ENCODE peak calls at places on chromosomes 7 and 10, in six cellular contexts. X is kidney, U is NCI-H187, I is H54, B is A549, F is adrenal gland. H is an unnamed sample.

GRCh38 chr10:89151857-89152256 is 55.3 kb downstream of the CH25H start:
- DNase-seq in X (no peak), B (no peak), U (no peak), F (no peak), I (no peak), H (no peak)

GRCh38 chr10:133274751-133275682 is 1.7 kb downstream of the ADAM8 start:
- DNase-seq in U (no peak), B (no peak), I (no peak), X (peak; percentile 79), F (no peak), H (no peak)

GRCh38 chr10:14665304-14665703 is 109.4 kb downstream of the FAM107B start:
- DNase-seq in U (no peak), B (peak; percentile 51), X (no peak), I (no peak), F (no peak), H (no peak)

GRCh38 chr7:75889826-75890225 is 11.0 kb downstream of the RHBDD2 start:
- DNase-seq in F (peak; percentile 68), X (peak; percentile 21), U (no peak), I (no peak), B (no peak), H (no peak)

GRCh38 chr10:100872034-100872791 is 40.5 kb upstream of the SLF2 start:
- DNase-seq in I (peak; percentile 54), U (peak; percentile 9), B (peak; percentile 63), X (peak; percentile 40), F (no peak), H (no peak)

GRCh38 chr10:62815373-62816111 is 624 bp downstream of the EGR2 start:
- DNase-seq in I (no peak), F (no peak), X (peak; percentile 79), U (no peak), B (peak; percentile 32), H (peak; percentile 32)

GRCh38 chr7:128121731-128122576 is 90.7 kb upstream of the LRRC4 start:
- DNase-seq in I (no peak), X (peak; percentile 92), B (no peak), F (peak; percentile 53), U (no peak), H (peak; percentile 26)

GRCh38 chr7:95471076-95471475 is 14.7 kb upstream of the ASB4 start:
- DNase-seq in F (no peak), X (no peak), I (no peak), U (no peak), B (peak; percentile 17), H (no peak)

GRCh38 chr7:130831817-130832481 is 97.9 kb upstream of the KLF14 start:
- DNase-seq in U (peak; percentile 15), F (no peak), I (no peak), X (no peak), B (peak; percentile 60), H (no peak)

GRCh38 chr10:107163904-107164861 is at the start of gene SORCS1:
- DNase-seq in U (no peak), X (peak; percentile 66), F (no peak), B (no peak), I (no peak), H (peak; percentile 59)

GRCh38 chr10:74637685-74638084 is 188.7 kb upstream of the KAT6B start:
- DNase-seq in I (no peak), B (no peak), F (no peak), X (no peak), U (no peak), H (no peak)

GRCh38 chr7:86972072-86972471 is 87.4 kb downstream of the ELAPOR2 start:
- DNase-seq in B (peak; percentile 2), F (no peak), X (no peak), I (no peak), U (no peak), H (no peak)

GRCh38 chr10:13912111-13912510 is 325.3 kb downstream of the PRPF18 start:
- DNase-seq in U (no peak), B (no peak), I (no peak), X (no peak), F (no peak), H (no peak)

GRCh38 chr7:157018328-157018996 is 8.0 kb upstream of the MNX1 start:
- DNase-seq in F (no peak), B (no peak), X (no peak), U (no peak), I (no peak), H (no peak)

GRCh38 chr10:44924261-44925040 is 13.3 kb downstream of the TMEM72 start:
- DNase-seq in B (no peak), U (no peak), X (no peak), I (no peak), F (peak; percentile 20), H (peak; percentile 80)

GRCh38 chr7:128163473-128163872 is 77.6 kb upstream of the LEP start:
- DNase-seq in F (no peak), B (no peak), X (no peak), U (no peak), I (no peak), H (no peak)

GRCh38 chr10:102285134-102285533 is 39.8 kb downstream of the GBF1 start:
- DNase-seq in B (no peak), X (no peak), F (no peak), U (no peak), I (no peak), H (no peak)

GRCh38 chr7:7820939-7821338 is 102.5 kb upstream of the RPA3 start:
- DNase-seq in X (no peak), B (no peak), F (no peak), I (no peak), U (no peak), H (no peak)

GRCh38 chr10:12191715-12192114 is 4.0 kb downstream of the NUDT5 start:
- DNase-seq in X (no peak), I (no peak), U (no peak), B (no peak), F (no peak), H (no peak)

GRCh38 chr7:17535776-17536175 is 237.3 kb downstream of the AHR start:
- DNase-seq in F (no peak), X (no peak), U (no peak), I (no peak), B (no peak), H (no peak)

GRCh38 chr7:2307690-2308107 is 6.5 kb downstream of the SNX8 start:
- DNase-seq in I (no peak), F (no peak), X (no peak), B (no peak), U (no peak), H (no peak)

GRCh38 chr10:116849271-116850057 is at the start of gene ENO4:
- DNase-seq in U (peak; percentile 71), B (peak; percentile 89), F (peak; percentile 91), X (peak; percentile 93), I (peak; percentile 69), H (peak; percentile 92)

GRCh38 chr10:110225441-110225755 is 18.0 kb downstream of the MXI1 start:
- DNase-seq in X (no peak), B (no peak), U (no peak), I (no peak), F (no peak), H (no peak)

GRCh38 chr7:132255898-132256297 is 320.4 kb downstream of the PLXNA4 start:
- DNase-seq in B (no peak), I (no peak), X (no peak), F (peak; percentile 70), U (no peak), H (peak; percentile 19)

GRCh38 chr10:33893502-33893901 is 559.0 kb upstream of the NRP1 start:
- DNase-seq in U (no peak), F (no peak), I (no peak), B (no peak), X (no peak), H (no peak)

GRCh38 chr10:80187465-80188409 is 17.6 kb downstream of the ANXA11 start:
- DNase-seq in X (peak; percentile 84), F (no peak), B (no peak), I (no peak), U (no peak), H (no peak)

GRCh38 chr7:2461268-2462026 is 14.8 kb downstream of the GRIFIN start:
- DNase-seq in F (no peak), U (no peak), I (no peak), B (no peak), X (peak; percentile 65), H (no peak)

GRCh38 chr7:107614425-107614824 is 34.4 kb downstream of the BCAP29 start:
- DNase-seq in X (no peak), I (no peak), B (no peak), F (no peak), U (no peak), H (no peak)

GRCh38 chr10:82162549-82163210 is 287.7 kb downstream of the NRG3 start:
- DNase-seq in X (no peak), U (no peak), F (no peak), B (no peak), I (no peak), H (peak; percentile 10)

GRCh38 chr7:159122276-159122675 is 22.4 kb downstream of the VIPR2 start:
- DNase-seq in F (no peak), U (no peak), I (no peak), X (peak; percentile 15), B (no peak), H (no peak)

GRCh38 chr10:73174148-73174925 is 6.4 kb downstream of the FAM149B1 start:
- DNase-seq in F (no peak), B (no peak), U (no peak), I (no peak), X (no peak), H (no peak)

GRCh38 chr10:55183993-55184392 is 383.0 kb upstream of the PCDH15 start:
- DNase-seq in I (no peak), X (no peak), B (no peak), F (no peak), U (no peak), H (no peak)

GRCh38 chr7:101563198-101563901 is 65.7 kb downstream of the MYL10 start:
- DNase-seq in U (no peak), I (no peak), F (no peak), X (peak; percentile 61), B (no peak), H (no peak)

GRCh38 chr7:114718861-114719260 is 203.0 kb upstream of the MDFIC start:
- DNase-seq in U (no peak), F (no peak), X (no peak), I (no peak), B (no peak), H (no peak)

GRCh38 chr7:11185179-11185578 is 211.5 kb downstream of the PHF14 start:
- DNase-seq in B (no peak), X (no peak), I (no peak), F (no peak), U (no peak), H (no peak)

GRCh38 chr7:115178831-115179230 is 256.9 kb downstream of the MDFIC start:
- DNase-seq in X (no peak), I (no peak), B (no peak), U (no peak), F (no peak), H (peak; percentile 35)

GRCh38 chr7:91289633-91290260 is 25.5 kb downstream of the FZD1 start:
- DNase-seq in X (no peak), U (no peak), B (no peak), F (no peak), I (no peak), H (no peak)

GRCh38 chr7:30469303-30469702 is 9.3 kb downstream of the NOD1 start:
- DNase-seq in B (peak; percentile 97), I (peak; percentile 81), X (no peak), U (no peak), F (peak; percentile 94), H (peak; percentile 62)

GRCh38 chr7:1738511-1738910 is 68.4 kb downstream of the ELFN1 start:
- DNase-seq in X (no peak), I (no peak), B (no peak), F (no peak), U (no peak), H (no peak)